ENCODE peak calls at places on chromosomes 4 and X, in six cellular contexts. One of them, this sample, is unnamed.

GRCh38 chr4:80751200-80751599 is 279.3 kb upstream of the BMP3 start:
- ATAC-seq in naive thymus-derived CD8-positive, alpha-beta T cell: no peak
- ATAC-seq in Right ventricle myocardium superior: no peak
- ATAC-seq in T-cell: no peak
- ATAC-seq in activated naive CD8-positive, alpha-beta T cell treated with anti-CD3 and anti-CD28 coated beads, Interleukin-2, amount 10 ng/mL, durations not matched to agents 7 days and 5 days: no peak
- ATAC-seq in activated T-cell treated with anti-CD3 and anti-CD28 coated beads, Interleukin-2, amount 50 U/mL, for 4 hours: no peak
- ATAC-seq in this sample: no peak

GRCh38 chr4:16212138-16212782 is 14.0 kb downstream of the TAPT1 start:
- ATAC-seq in naive thymus-derived CD8-positive, alpha-beta T cell: no peak
- ATAC-seq in Right ventricle myocardium superior: peak
- ATAC-seq in T-cell: no peak
- ATAC-seq in activated naive CD8-positive, alpha-beta T cell treated with anti-CD3 and anti-CD28 coated beads, Interleukin-2, amount 10 ng/mL, durations not matched to agents 7 days and 5 days: no peak
- ATAC-seq in activated T-cell treated with anti-CD3 and anti-CD28 coated beads, Interleukin-2, amount 50 U/mL, for 4 hours: no peak
- ATAC-seq in this sample: no peak

GRCh38 chr4:17173300-17173699 is 274.9 kb upstream of the LDB2 start:
- ATAC-seq in naive thymus-derived CD8-positive, alpha-beta T cell: no peak
- ATAC-seq in Right ventricle myocardium superior: peak
- ATAC-seq in T-cell: no peak
- ATAC-seq in activated naive CD8-positive, alpha-beta T cell treated with anti-CD3 and anti-CD28 coated beads, Interleukin-2, amount 10 ng/mL, durations not matched to agents 7 days and 5 days: no peak
- ATAC-seq in activated T-cell treated with anti-CD3 and anti-CD28 coated beads, Interleukin-2, amount 50 U/mL, for 4 hours: no peak
- ATAC-seq in this sample: no peak

GRCh38 chrX:123184858-123185251 is 777 bp downstream of the GRIA3 start:
- ATAC-seq in naive thymus-derived CD8-positive, alpha-beta T cell: no peak
- ATAC-seq in Right ventricle myocardium superior: peak
- ATAC-seq in T-cell: no peak
- ATAC-seq in activated naive CD8-positive, alpha-beta T cell treated with anti-CD3 and anti-CD28 coated beads, Interleukin-2, amount 10 ng/mL, durations not matched to agents 7 days and 5 days: no peak
- ATAC-seq in activated T-cell treated with anti-CD3 and anti-CD28 coated beads, Interleukin-2, amount 50 U/mL, for 4 hours: no peak
- ATAC-seq in this sample: peak

GRCh38 chr4:28921886-28922285 is 1798.3 kb upstream of the PCDH7 start:
- ATAC-seq in naive thymus-derived CD8-positive, alpha-beta T cell: no peak
- ATAC-seq in Right ventricle myocardium superior: no peak
- ATAC-seq in T-cell: no peak
- ATAC-seq in activated naive CD8-positive, alpha-beta T cell treated with anti-CD3 and anti-CD28 coated beads, Interleukin-2, amount 10 ng/mL, durations not matched to agents 7 days and 5 days: no peak
- ATAC-seq in activated T-cell treated with anti-CD3 and anti-CD28 coated beads, Interleukin-2, amount 50 U/mL, for 4 hours: no peak
- ATAC-seq in this sample: no peak

GRCh38 chr4:184861047-184861446 is 35.3 kb upstream of the ACSL1 start:
- ATAC-seq in naive thymus-derived CD8-positive, alpha-beta T cell: no peak
- ATAC-seq in Right ventricle myocardium superior: no peak
- ATAC-seq in T-cell: no peak
- ATAC-seq in activated naive CD8-positive, alpha-beta T cell treated with anti-CD3 and anti-CD28 coated beads, Interleukin-2, amount 10 ng/mL, durations not matched to agents 7 days and 5 days: peak
- ATAC-seq in activated T-cell treated with anti-CD3 and anti-CD28 coated beads, Interleukin-2, amount 50 U/mL, for 4 hours: no peak
- ATAC-seq in this sample: no peak

GRCh38 chr4:88101165-88101564 is 57.3 kb downstream of the ABCG2 start:
- ATAC-seq in naive thymus-derived CD8-positive, alpha-beta T cell: no peak
- ATAC-seq in Right ventricle myocardium superior: peak
- ATAC-seq in T-cell: no peak
- ATAC-seq in activated naive CD8-positive, alpha-beta T cell treated with anti-CD3 and anti-CD28 coated beads, Interleukin-2, amount 10 ng/mL, durations not matched to agents 7 days and 5 days: no peak
- ATAC-seq in activated T-cell treated with anti-CD3 and anti-CD28 coated beads, Interleukin-2, amount 50 U/mL, for 4 hours: no peak
- ATAC-seq in this sample: no peak

GRCh38 chr4:2662598-2662997 is 93.5 kb downstream of the TNIP2 start:
- ATAC-seq in naive thymus-derived CD8-positive, alpha-beta T cell: no peak
- ATAC-seq in Right ventricle myocardium superior: no peak
- ATAC-seq in T-cell: no peak
- ATAC-seq in activated naive CD8-positive, alpha-beta T cell treated with anti-CD3 and anti-CD28 coated beads, Interleukin-2, amount 10 ng/mL, durations not matched to agents 7 days and 5 days: no peak
- ATAC-seq in activated T-cell treated with anti-CD3 and anti-CD28 coated beads, Interleukin-2, amount 50 U/mL, for 4 hours: no peak
- ATAC-seq in this sample: no peak

GRCh38 chr4:154164931-154165839 is 326.4 kb downstream of the DCHS2 start:
- ATAC-seq in naive thymus-derived CD8-positive, alpha-beta T cell: no peak
- ATAC-seq in Right ventricle myocardium superior: no peak
- ATAC-seq in T-cell: no peak
- ATAC-seq in activated naive CD8-positive, alpha-beta T cell treated with anti-CD3 and anti-CD28 coated beads, Interleukin-2, amount 10 ng/mL, durations not matched to agents 7 days and 5 days: no peak
- ATAC-seq in activated T-cell treated with anti-CD3 and anti-CD28 coated beads, Interleukin-2, amount 50 U/mL, for 4 hours: peak
- ATAC-seq in this sample: no peak

GRCh38 chr4:163915896-163916295 is 421.4 kb downstream of the TMA16 start:
- ATAC-seq in naive thymus-derived CD8-positive, alpha-beta T cell: no peak
- ATAC-seq in Right ventricle myocardium superior: no peak
- ATAC-seq in T-cell: no peak
- ATAC-seq in activated naive CD8-positive, alpha-beta T cell treated with anti-CD3 and anti-CD28 coated beads, Interleukin-2, amount 10 ng/mL, durations not matched to agents 7 days and 5 days: no peak
- ATAC-seq in activated T-cell treated with anti-CD3 and anti-CD28 coated beads, Interleukin-2, amount 50 U/mL, for 4 hours: no peak
- ATAC-seq in this sample: no peak

GRCh38 chr4:140233811-140234696 is 80.1 kb upstream of the MAML3 start:
- ATAC-seq in naive thymus-derived CD8-positive, alpha-beta T cell: no peak
- ATAC-seq in Right ventricle myocardium superior: no peak
- ATAC-seq in T-cell: no peak
- ATAC-seq in activated naive CD8-positive, alpha-beta T cell treated with anti-CD3 and anti-CD28 coated beads, Interleukin-2, amount 10 ng/mL, durations not matched to agents 7 days and 5 days: peak
- ATAC-seq in activated T-cell treated with anti-CD3 and anti-CD28 coated beads, Interleukin-2, amount 50 U/mL, for 4 hours: peak
- ATAC-seq in this sample: peak

GRCh38 chr4:184364100-184364921 is 110.0 kb downstream of the IRF2 start:
- ATAC-seq in naive thymus-derived CD8-positive, alpha-beta T cell: no peak
- ATAC-seq in Right ventricle myocardium superior: no peak
- ATAC-seq in T-cell: no peak
- ATAC-seq in activated naive CD8-positive, alpha-beta T cell treated with anti-CD3 and anti-CD28 coated beads, Interleukin-2, amount 10 ng/mL, durations not matched to agents 7 days and 5 days: no peak
- ATAC-seq in activated T-cell treated with anti-CD3 and anti-CD28 coated beads, Interleukin-2, amount 50 U/mL, for 4 hours: no peak
- ATAC-seq in this sample: no peak

GRCh38 chrX:79107891-79108718 is 36.4 kb upstream of the GPR174 start:
- ATAC-seq in naive thymus-derived CD8-positive, alpha-beta T cell: peak
- ATAC-seq in Right ventricle myocardium superior: no peak
- ATAC-seq in T-cell: peak
- ATAC-seq in activated naive CD8-positive, alpha-beta T cell treated with anti-CD3 and anti-CD28 coated beads, Interleukin-2, amount 10 ng/mL, durations not matched to agents 7 days and 5 days: peak
- ATAC-seq in activated T-cell treated with anti-CD3 and anti-CD28 coated beads, Interleukin-2, amount 50 U/mL, for 4 hours: peak
- ATAC-seq in this sample: no peak

GRCh38 chr4:24840826-24841587 is 45.6 kb downstream of the SOD3 start:
- ATAC-seq in naive thymus-derived CD8-positive, alpha-beta T cell: no peak
- ATAC-seq in Right ventricle myocardium superior: no peak
- ATAC-seq in T-cell: no peak
- ATAC-seq in activated naive CD8-positive, alpha-beta T cell treated with anti-CD3 and anti-CD28 coated beads, Interleukin-2, amount 10 ng/mL, durations not matched to agents 7 days and 5 days: no peak
- ATAC-seq in activated T-cell treated with anti-CD3 and anti-CD28 coated beads, Interleukin-2, amount 50 U/mL, for 4 hours: no peak
- ATAC-seq in this sample: no peak

GRCh38 chr4:78612398-78613005 is 60.9 kb downstream of the ANXA3 start:
- ATAC-seq in naive thymus-derived CD8-positive, alpha-beta T cell: no peak
- ATAC-seq in Right ventricle myocardium superior: peak
- ATAC-seq in T-cell: no peak
- ATAC-seq in activated naive CD8-positive, alpha-beta T cell treated with anti-CD3 and anti-CD28 coated beads, Interleukin-2, amount 10 ng/mL, durations not matched to agents 7 days and 5 days: no peak
- ATAC-seq in activated T-cell treated with anti-CD3 and anti-CD28 coated beads, Interleukin-2, amount 50 U/mL, for 4 hours: no peak
- ATAC-seq in this sample: peak

GRCh38 chrX:638482-639131 is 8.0 kb downstream of the SHOX start:
- ATAC-seq in naive thymus-derived CD8-positive, alpha-beta T cell: no peak
- ATAC-seq in Right ventricle myocardium superior: no peak
- ATAC-seq in T-cell: no peak
- ATAC-seq in activated naive CD8-positive, alpha-beta T cell treated with anti-CD3 and anti-CD28 coated beads, Interleukin-2, amount 10 ng/mL, durations not matched to agents 7 days and 5 days: no peak
- ATAC-seq in activated T-cell treated with anti-CD3 and anti-CD28 coated beads, Interleukin-2, amount 50 U/mL, for 4 hours: no peak
- ATAC-seq in this sample: no peak

GRCh38 chr4:153933851-153934688 is 145.2 kb upstream of the SFRP2 start:
- ATAC-seq in naive thymus-derived CD8-positive, alpha-beta T cell: no peak
- ATAC-seq in Right ventricle myocardium superior: no peak
- ATAC-seq in T-cell: no peak
- ATAC-seq in activated naive CD8-positive, alpha-beta T cell treated with anti-CD3 and anti-CD28 coated beads, Interleukin-2, amount 10 ng/mL, durations not matched to agents 7 days and 5 days: no peak
- ATAC-seq in activated T-cell treated with anti-CD3 and anti-CD28 coated beads, Interleukin-2, amount 50 U/mL, for 4 hours: no peak
- ATAC-seq in this sample: no peak

GRCh38 chr4:42398448-42399355 is 1.4 kb downstream of the SHISA3 start:
- ATAC-seq in naive thymus-derived CD8-positive, alpha-beta T cell: no peak
- ATAC-seq in Right ventricle myocardium superior: peak
- ATAC-seq in T-cell: no peak
- ATAC-seq in activated naive CD8-positive, alpha-beta T cell treated with anti-CD3 and anti-CD28 coated beads, Interleukin-2, amount 10 ng/mL, durations not matched to agents 7 days and 5 days: no peak
- ATAC-seq in activated T-cell treated with anti-CD3 and anti-CD28 coated beads, Interleukin-2, amount 50 U/mL, for 4 hours: no peak
- ATAC-seq in this sample: peak

GRCh38 chr4:163448541-163449203 is 24.9 kb downstream of the TKTL2 start:
- ATAC-seq in naive thymus-derived CD8-positive, alpha-beta T cell: no peak
- ATAC-seq in Right ventricle myocardium superior: no peak
- ATAC-seq in T-cell: no peak
- ATAC-seq in activated naive CD8-positive, alpha-beta T cell treated with anti-CD3 and anti-CD28 coated beads, Interleukin-2, amount 10 ng/mL, durations not matched to agents 7 days and 5 days: no peak
- ATAC-seq in activated T-cell treated with anti-CD3 and anti-CD28 coated beads, Interleukin-2, amount 50 U/mL, for 4 hours: no peak
- ATAC-seq in this sample: peak

GRCh38 chr4:96531836-96532235 is 691.9 kb downstream of the PDHA2 start:
- ATAC-seq in naive thymus-derived CD8-positive, alpha-beta T cell: no peak
- ATAC-seq in Right ventricle myocardium superior: no peak
- ATAC-seq in T-cell: no peak
- ATAC-seq in activated naive CD8-positive, alpha-beta T cell treated with anti-CD3 and anti-CD28 coated beads, Interleukin-2, amount 10 ng/mL, durations not matched to agents 7 days and 5 days: no peak
- ATAC-seq in activated T-cell treated with anti-CD3 and anti-CD28 coated beads, Interleukin-2, amount 50 U/mL, for 4 hours: no peak
- ATAC-seq in this sample: no peak

GRCh38 chr4:118280501-118281218 is 72.1 kb downstream of the PRSS12 start:
- ATAC-seq in naive thymus-derived CD8-positive, alpha-beta T cell: no peak
- ATAC-seq in Right ventricle myocardium superior: peak
- ATAC-seq in T-cell: no peak
- ATAC-seq in activated naive CD8-positive, alpha-beta T cell treated with anti-CD3 and anti-CD28 coated beads, Interleukin-2, amount 10 ng/mL, durations not matched to agents 7 days and 5 days: no peak
- ATAC-seq in activated T-cell treated with anti-CD3 and anti-CD28 coated beads, Interleukin-2, amount 50 U/mL, for 4 hours: no peak
- ATAC-seq in this sample: peak

GRCh38 chr4:66750273-66750672 is 795.0 kb downstream of the CENPC start:
- ATAC-seq in naive thymus-derived CD8-positive, alpha-beta T cell: no peak
- ATAC-seq in Right ventricle myocardium superior: no peak
- ATAC-seq in T-cell: no peak
- ATAC-seq in activated naive CD8-positive, alpha-beta T cell treated with anti-CD3 and anti-CD28 coated beads, Interleukin-2, amount 10 ng/mL, durations not matched to agents 7 days and 5 days: no peak
- ATAC-seq in activated T-cell treated with anti-CD3 and anti-CD28 coated beads, Interleukin-2, amount 50 U/mL, for 4 hours: no peak
- ATAC-seq in this sample: no peak

GRCh38 chr4:17597517-17597916 is 16.9 kb upstream of the MED28 start:
- ATAC-seq in naive thymus-derived CD8-positive, alpha-beta T cell: no peak
- ATAC-seq in Right ventricle myocardium superior: peak
- ATAC-seq in T-cell: no peak
- ATAC-seq in activated naive CD8-positive, alpha-beta T cell treated with anti-CD3 and anti-CD28 coated beads, Interleukin-2, amount 10 ng/mL, durations not matched to agents 7 days and 5 days: no peak
- ATAC-seq in activated T-cell treated with anti-CD3 and anti-CD28 coated beads, Interleukin-2, amount 50 U/mL, for 4 hours: no peak
- ATAC-seq in this sample: peak

GRCh38 chr4:152896819-152897218 is 39.3 kb upstream of the FHDC1 start:
- ATAC-seq in naive thymus-derived CD8-positive, alpha-beta T cell: no peak
- ATAC-seq in Right ventricle myocardium superior: no peak
- ATAC-seq in T-cell: no peak
- ATAC-seq in activated naive CD8-positive, alpha-beta T cell treated with anti-CD3 and anti-CD28 coated beads, Interleukin-2, amount 10 ng/mL, durations not matched to agents 7 days and 5 days: no peak
- ATAC-seq in activated T-cell treated with anti-CD3 and anti-CD28 coated beads, Interleukin-2, amount 50 U/mL, for 4 hours: no peak
- ATAC-seq in this sample: no peak

GRCh38 chrX:112785323-112785722 is 55.3 kb downstream of the AMOT start:
- ATAC-seq in naive thymus-derived CD8-positive, alpha-beta T cell: no peak
- ATAC-seq in Right ventricle myocardium superior: no peak
- ATAC-seq in T-cell: no peak
- ATAC-seq in activated naive CD8-positive, alpha-beta T cell treated with anti-CD3 and anti-CD28 coated beads, Interleukin-2, amount 10 ng/mL, durations not matched to agents 7 days and 5 days: no peak
- ATAC-seq in activated T-cell treated with anti-CD3 and anti-CD28 coated beads, Interleukin-2, amount 50 U/mL, for 4 hours: no peak
- ATAC-seq in this sample: no peak

GRCh38 chr4:3760346-3760745 is 5.8 kb upstream of the ADRA2C start:
- ATAC-seq in naive thymus-derived CD8-positive, alpha-beta T cell: no peak
- ATAC-seq in Right ventricle myocardium superior: no peak
- ATAC-seq in T-cell: no peak
- ATAC-seq in activated naive CD8-positive, alpha-beta T cell treated with anti-CD3 and anti-CD28 coated beads, Interleukin-2, amount 10 ng/mL, durations not matched to agents 7 days and 5 days: no peak
- ATAC-seq in activated T-cell treated with anti-CD3 and anti-CD28 coated beads, Interleukin-2, amount 50 U/mL, for 4 hours: no peak
- ATAC-seq in this sample: no peak

GRCh38 chr4:2449511-2450392 is 19.2 kb upstream of the RNF4 start:
- ATAC-seq in naive thymus-derived CD8-positive, alpha-beta T cell: no peak
- ATAC-seq in Right ventricle myocardium superior: no peak
- ATAC-seq in T-cell: no peak
- ATAC-seq in activated naive CD8-positive, alpha-beta T cell treated with anti-CD3 and anti-CD28 coated beads, Interleukin-2, amount 10 ng/mL, durations not matched to agents 7 days and 5 days: no peak
- ATAC-seq in activated T-cell treated with anti-CD3 and anti-CD28 coated beads, Interleukin-2, amount 50 U/mL, for 4 hours: no peak
- ATAC-seq in this sample: no peak

GRCh38 chr4:123554819-123555499 is 158.4 kb downstream of the SPRY1 start:
- ATAC-seq in naive thymus-derived CD8-positive, alpha-beta T cell: no peak
- ATAC-seq in Right ventricle myocardium superior: peak
- ATAC-seq in T-cell: no peak
- ATAC-seq in activated naive CD8-positive, alpha-beta T cell treated with anti-CD3 and anti-CD28 coated beads, Interleukin-2, amount 10 ng/mL, durations not matched to agents 7 days and 5 days: no peak
- ATAC-seq in activated T-cell treated with anti-CD3 and anti-CD28 coated beads, Interleukin-2, amount 50 U/mL, for 4 hours: no peak
- ATAC-seq in this sample: peak

GRCh38 chr4:24024597-24024996 is 134.8 kb upstream of the PPARGC1A start:
- ATAC-seq in naive thymus-derived CD8-positive, alpha-beta T cell: no peak
- ATAC-seq in Right ventricle myocardium superior: no peak
- ATAC-seq in T-cell: no peak
- ATAC-seq in activated naive CD8-positive, alpha-beta T cell treated with anti-CD3 and anti-CD28 coated beads, Interleukin-2, amount 10 ng/mL, durations not matched to agents 7 days and 5 days: no peak
- ATAC-seq in activated T-cell treated with anti-CD3 and anti-CD28 coated beads, Interleukin-2, amount 50 U/mL, for 4 hours: no peak
- ATAC-seq in this sample: no peak

GRCh38 chr4:88419874-88420273 is 37.0 kb upstream of the HERC5 start:
- ATAC-seq in naive thymus-derived CD8-positive, alpha-beta T cell: no peak
- ATAC-seq in Right ventricle myocardium superior: no peak
- ATAC-seq in T-cell: no peak
- ATAC-seq in activated naive CD8-positive, alpha-beta T cell treated with anti-CD3 and anti-CD28 coated beads, Interleukin-2, amount 10 ng/mL, durations not matched to agents 7 days and 5 days: no peak
- ATAC-seq in activated T-cell treated with anti-CD3 and anti-CD28 coated beads, Interleukin-2, amount 50 U/mL, for 4 hours: no peak
- ATAC-seq in this sample: no peak

GRCh38 chr4:102589743-102590142 is 88.6 kb downstream of the NFKB1 start:
- ATAC-seq in naive thymus-derived CD8-positive, alpha-beta T cell: no peak
- ATAC-seq in Right ventricle myocardium superior: no peak
- ATAC-seq in T-cell: no peak
- ATAC-seq in activated naive CD8-positive, alpha-beta T cell treated with anti-CD3 and anti-CD28 coated beads, Interleukin-2, amount 10 ng/mL, durations not matched to agents 7 days and 5 days: peak
- ATAC-seq in activated T-cell treated with anti-CD3 and anti-CD28 coated beads, Interleukin-2, amount 50 U/mL, for 4 hours: no peak
- ATAC-seq in this sample: no peak

GRCh38 chr4:113707013-113707412 is 54.5 kb downstream of the CAMK2D start:
- ATAC-seq in naive thymus-derived CD8-positive, alpha-beta T cell: no peak
- ATAC-seq in Right ventricle myocardium superior: peak
- ATAC-seq in T-cell: no peak
- ATAC-seq in activated naive CD8-positive, alpha-beta T cell treated with anti-CD3 and anti-CD28 coated beads, Interleukin-2, amount 10 ng/mL, durations not matched to agents 7 days and 5 days: no peak
- ATAC-seq in activated T-cell treated with anti-CD3 and anti-CD28 coated beads, Interleukin-2, amount 50 U/mL, for 4 hours: peak
- ATAC-seq in this sample: peak

GRCh38 chr4:173486714-173487392 is 43.2 kb downstream of the HAND2 start:
- ATAC-seq in naive thymus-derived CD8-positive, alpha-beta T cell: no peak
- ATAC-seq in Right ventricle myocardium superior: peak
- ATAC-seq in T-cell: no peak
- ATAC-seq in activated naive CD8-positive, alpha-beta T cell treated with anti-CD3 and anti-CD28 coated beads, Interleukin-2, amount 10 ng/mL, durations not matched to agents 7 days and 5 days: no peak
- ATAC-seq in activated T-cell treated with anti-CD3 and anti-CD28 coated beads, Interleukin-2, amount 50 U/mL, for 4 hours: no peak
- ATAC-seq in this sample: peak

GRCh38 chrX:129559800-129560199 is 19.7 kb downstream of the OCRL start:
- ATAC-seq in naive thymus-derived CD8-positive, alpha-beta T cell: no peak
- ATAC-seq in Right ventricle myocardium superior: no peak
- ATAC-seq in T-cell: no peak
- ATAC-seq in activated naive CD8-positive, alpha-beta T cell treated with anti-CD3 and anti-CD28 coated beads, Interleukin-2, amount 10 ng/mL, durations not matched to agents 7 days and 5 days: no peak
- ATAC-seq in activated T-cell treated with anti-CD3 and anti-CD28 coated beads, Interleukin-2, amount 50 U/mL, for 4 hours: no peak
- ATAC-seq in this sample: peak

GRCh38 chrX:13110427-13111324 is 66.3 kb upstream of the FAM9C start:
- ATAC-seq in naive thymus-derived CD8-positive, alpha-beta T cell: no peak
- ATAC-seq in Right ventricle myocardium superior: peak
- ATAC-seq in T-cell: no peak
- ATAC-seq in activated naive CD8-positive, alpha-beta T cell treated with anti-CD3 and anti-CD28 coated beads, Interleukin-2, amount 10 ng/mL, durations not matched to agents 7 days and 5 days: no peak
- ATAC-seq in activated T-cell treated with anti-CD3 and anti-CD28 coated beads, Interleukin-2, amount 50 U/mL, for 4 hours: no peak
- ATAC-seq in this sample: peak

This sample was measured in SK-N-SH treated with all-trans-retinoic acid at 6 μM for 48 hours.